ENCODE peak calls at places on chromosome 1, in four cellular contexts. One of them, this sample, is unnamed.

GRCh38 chr1:76240321-76240720 is 165.8 kb downstream of the ST6GALNAC3 start:
- DNase-seq in GM12891: no peak
- DNase-seq in K562: no peak
- DNase-seq in GM12878: no peak
- DNase-seq in this sample: no peak

GRCh38 chr1:59601032-59601431 is 213.7 kb upstream of the HOOK1 start:
- DNase-seq in GM12891: no peak
- DNase-seq in K562: no peak
- DNase-seq in GM12878: no peak
- DNase-seq in this sample: no peak

GRCh38 chr1:149936076-149936991 is at the start of gene MTMR11:
- DNase-seq in GM12891: no peak
- DNase-seq in K562: peak
- DNase-seq in GM12878: no peak
- DNase-seq in this sample: no peak

GRCh38 chr1:235022341-235023196 is 106.1 kb downstream of the TOMM20 start:
- DNase-seq in GM12891: no peak
- DNase-seq in K562: no peak
- DNase-seq in GM12878: no peak
- DNase-seq in this sample: no peak

GRCh38 chr1:167442142-167442848 is 76.0 kb downstream of the CD247 start:
- DNase-seq in GM12891: peak
- DNase-seq in K562: peak
- DNase-seq in GM12878: no peak
- DNase-seq in this sample: no peak

GRCh38 chr1:40770296-40771070 is 13.1 kb upstream of the KCNQ4 start:
- DNase-seq in GM12891: no peak
- DNase-seq in K562: no peak
- DNase-seq in GM12878: no peak
- DNase-seq in this sample: no peak

GRCh38 chr1:184879876-184880275 is 94.4 kb downstream of the NIBAN1 start:
- DNase-seq in GM12891: no peak
- DNase-seq in K562: no peak
- DNase-seq in GM12878: no peak
- DNase-seq in this sample: no peak

GRCh38 chr1:55310517-55310927 is 95.4 kb upstream of the USP24 start:
- DNase-seq in GM12891: no peak
- DNase-seq in K562: no peak
- DNase-seq in GM12878: no peak
- DNase-seq in this sample: no peak

GRCh38 chr1:85201340-85202091 is 700 bp upstream of the SYDE2 start:
- DNase-seq in GM12891: peak
- DNase-seq in K562: peak
- DNase-seq in GM12878: no peak
- DNase-seq in this sample: no peak

GRCh38 chr1:53548031-53548491 is 88.9 kb downstream of the DMRTB1 start:
- DNase-seq in GM12891: no peak
- DNase-seq in K562: no peak
- DNase-seq in GM12878: no peak
- DNase-seq in this sample: no peak

GRCh38 chr1:156226782-156227181 is 14.0 kb downstream of the PMF1 start:
- DNase-seq in GM12891: no peak
- DNase-seq in K562: no peak
- DNase-seq in GM12878: no peak
- DNase-seq in this sample: no peak

GRCh38 chr1:172118618-172119017 is 277.3 kb downstream of the DNM3 start:
- DNase-seq in GM12891: no peak
- DNase-seq in K562: no peak
- DNase-seq in GM12878: peak
- DNase-seq in this sample: no peak

GRCh38 chr1:77516106-77516505 is 166.4 kb downstream of the ZZZ3 start:
- DNase-seq in GM12891: no peak
- DNase-seq in K562: no peak
- DNase-seq in GM12878: no peak
- DNase-seq in this sample: no peak

GRCh38 chr1:165629848-165630628 is 996 bp upstream of the MGST3 start:
- DNase-seq in GM12891: no peak
- DNase-seq in K562: no peak
- DNase-seq in GM12878: no peak
- DNase-seq in this sample: no peak

GRCh38 chr1:178385662-178386061 is 111.1 kb downstream of the CLEC20A start:
- DNase-seq in GM12891: no peak
- DNase-seq in K562: no peak
- DNase-seq in GM12878: no peak
- DNase-seq in this sample: no peak

GRCh38 chr1:71307451-71307850 is 226.6 kb upstream of the ZRANB2 start:
- DNase-seq in GM12891: no peak
- DNase-seq in K562: no peak
- DNase-seq in GM12878: no peak
- DNase-seq in this sample: peak

GRCh38 chr1:227926896-227927885 is 20.5 kb downstream of the WNT9A start:
- DNase-seq in GM12891: no peak
- DNase-seq in K562: no peak
- DNase-seq in GM12878: no peak
- DNase-seq in this sample: no peak

GRCh38 chr1:152013664-152014237 is 20.1 kb upstream of the S100A10 start:
- DNase-seq in GM12891: no peak
- DNase-seq in K562: peak
- DNase-seq in GM12878: no peak
- DNase-seq in this sample: peak

GRCh38 chr1:6128276-6129081 is 51.6 kb downstream of the CHD5 start:
- DNase-seq in GM12891: no peak
- DNase-seq in K562: no peak
- DNase-seq in GM12878: no peak
- DNase-seq in this sample: no peak

GRCh38 chr1:32335951-32336867 is at the start of gene MARCKSL1:
- DNase-seq in GM12891: peak
- DNase-seq in K562: peak
- DNase-seq in GM12878: no peak
- DNase-seq in this sample: peak

GRCh38 chr1:34984435-34985062 is 598 bp downstream of the TMEM35B start:
- DNase-seq in GM12891: no peak
- DNase-seq in K562: peak
- DNase-seq in GM12878: no peak
- DNase-seq in this sample: peak

GRCh38 chr1:176195547-176195946 is 11.5 kb downstream of the COP1 start:
- DNase-seq in GM12891: no peak
- DNase-seq in K562: no peak
- DNase-seq in GM12878: no peak
- DNase-seq in this sample: no peak

GRCh38 chr1:16181887-16182719 is 26.2 kb upstream of the EPHA2 start:
- DNase-seq in GM12891: no peak
- DNase-seq in K562: no peak
- DNase-seq in GM12878: no peak
- DNase-seq in this sample: no peak

GRCh38 chr1:204711103-204711946 is 25.8 kb upstream of the LRRN2 start:
- DNase-seq in GM12891: no peak
- DNase-seq in K562: peak
- DNase-seq in GM12878: no peak
- DNase-seq in this sample: no peak

GRCh38 chr1:172642970-172643369 is 15.9 kb upstream of the FASLG start:
- DNase-seq in GM12891: no peak
- DNase-seq in K562: no peak
- DNase-seq in GM12878: no peak
- DNase-seq in this sample: no peak

GRCh38 chr1:225554216-225554812 is 98.6 kb downstream of the ENAH start:
- DNase-seq in GM12891: no peak
- DNase-seq in K562: peak
- DNase-seq in GM12878: no peak
- DNase-seq in this sample: no peak

GRCh38 chr1:150807257-150807637 is 813 bp downstream of the CTSK start:
- DNase-seq in GM12891: no peak
- DNase-seq in K562: no peak
- DNase-seq in GM12878: no peak
- DNase-seq in this sample: peak

GRCh38 chr1:201708085-201708512 is 120.9 kb upstream of the IPO9 start:
- DNase-seq in GM12891: no peak
- DNase-seq in K562: no peak
- DNase-seq in GM12878: no peak
- DNase-seq in this sample: no peak

GRCh38 chr1:201708691-201709090 is 120.3 kb upstream of the IPO9 start:
- DNase-seq in GM12891: no peak
- DNase-seq in K562: no peak
- DNase-seq in GM12878: no peak
- DNase-seq in this sample: no peak

GRCh38 chr1:201710632-201711031 is 118.3 kb upstream of the IPO9 start:
- DNase-seq in GM12891: no peak
- DNase-seq in K562: no peak
- DNase-seq in GM12878: no peak
- DNase-seq in this sample: no peak

GRCh38 chr1:201711101-201711597 is 117.8 kb upstream of the IPO9 start:
- DNase-seq in GM12891: no peak
- DNase-seq in K562: no peak
- DNase-seq in GM12878: no peak
- DNase-seq in this sample: no peak

DNA sequence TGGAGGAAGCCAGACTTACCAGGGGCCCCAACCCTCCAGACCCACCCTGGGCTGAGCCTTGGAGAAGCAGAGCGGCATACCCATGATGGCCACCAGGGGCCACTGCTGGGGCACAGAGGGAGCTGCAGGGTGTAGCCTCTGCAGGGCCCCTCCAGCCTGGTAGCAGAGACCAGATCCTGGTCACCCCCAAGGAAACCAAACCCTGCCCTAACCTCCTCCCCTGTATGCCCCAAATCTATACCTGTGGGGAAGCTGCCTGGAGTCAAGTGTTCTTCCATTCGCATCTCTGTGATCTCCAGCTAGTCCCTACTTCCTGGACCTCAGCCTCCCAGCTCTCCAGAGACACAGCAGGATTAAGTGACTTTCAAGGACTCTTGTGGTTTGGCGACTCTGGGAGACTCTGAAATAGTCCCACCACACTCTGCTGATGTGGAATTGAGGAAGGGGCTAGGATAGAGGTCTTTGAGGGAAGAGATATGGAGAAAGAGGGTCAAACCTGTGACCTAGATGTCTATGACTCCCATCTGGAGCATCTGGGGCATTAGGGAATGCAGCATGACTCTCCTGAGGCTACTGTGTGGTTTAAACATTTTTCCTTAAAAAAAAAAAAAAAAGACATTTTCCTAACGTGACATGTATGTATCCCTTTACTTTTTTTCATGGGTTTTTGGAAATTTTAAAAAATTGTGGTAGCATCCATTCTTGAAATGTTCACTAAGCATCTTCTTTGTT is 119.2 kb upstream of the IPO9 start:
- DNase-seq in GM12891: peak
- DNase-seq in K562: peak
- DNase-seq in GM12878: no peak
- DNase-seq in this sample: no peak
- TF ChIP-seq SPI1 in GM12891: no peak
- TF ChIP-seq SPI1 in K562: no peak
- TF ChIP-seq SPI1 in GM12878: no peak
- TF ChIP-seq SPI1 in this sample: no peak

GRCh38 chr1:115184951-115185331 is 95.6 kb upstream of the TSPAN2 start:
- DNase-seq in GM12891: no peak
- DNase-seq in K562: no peak
- DNase-seq in GM12878: no peak
- DNase-seq in this sample: no peak
- TF ChIP-seq SPI1 in GM12891: no peak
- TF ChIP-seq SPI1 in K562: no peak
- TF ChIP-seq SPI1 in GM12878: no peak
- TF ChIP-seq SPI1 in this sample: no peak

GRCh38 chr1:229086091-229086490 is 184.8 kb upstream of the RAB4A start:
- DNase-seq in GM12891: no peak
- DNase-seq in K562: no peak
- DNase-seq in GM12878: no peak
- DNase-seq in this sample: no peak
- TF ChIP-seq SPI1 in GM12891: no peak
- TF ChIP-seq SPI1 in K562: no peak
- TF ChIP-seq SPI1 in GM12878: no peak
- TF ChIP-seq SPI1 in this sample: no peak

GRCh38 chr1:23594927-23595353 is 35.6 kb upstream of the ID3 start:
- DNase-seq in GM12891: no peak
- DNase-seq in K562: no peak
- DNase-seq in GM12878: peak
- DNase-seq in this sample: peak
- TF ChIP-seq SPI1 in GM12891: peak
- TF ChIP-seq SPI1 in K562: no peak
- TF ChIP-seq SPI1 in GM12878: peak
- TF ChIP-seq SPI1 in this sample: peak

GRCh38 chr1:179781962-179782361 is 38.9 kb downstream of the FAM163A start:
- DNase-seq in GM12891: no peak
- DNase-seq in K562: no peak
- DNase-seq in GM12878: no peak
- DNase-seq in this sample: no peak
- TF ChIP-seq SPI1 in GM12891: no peak
- TF ChIP-seq SPI1 in K562: no peak
- TF ChIP-seq SPI1 in GM12878: no peak
- TF ChIP-seq SPI1 in this sample: no peak

DNA sequence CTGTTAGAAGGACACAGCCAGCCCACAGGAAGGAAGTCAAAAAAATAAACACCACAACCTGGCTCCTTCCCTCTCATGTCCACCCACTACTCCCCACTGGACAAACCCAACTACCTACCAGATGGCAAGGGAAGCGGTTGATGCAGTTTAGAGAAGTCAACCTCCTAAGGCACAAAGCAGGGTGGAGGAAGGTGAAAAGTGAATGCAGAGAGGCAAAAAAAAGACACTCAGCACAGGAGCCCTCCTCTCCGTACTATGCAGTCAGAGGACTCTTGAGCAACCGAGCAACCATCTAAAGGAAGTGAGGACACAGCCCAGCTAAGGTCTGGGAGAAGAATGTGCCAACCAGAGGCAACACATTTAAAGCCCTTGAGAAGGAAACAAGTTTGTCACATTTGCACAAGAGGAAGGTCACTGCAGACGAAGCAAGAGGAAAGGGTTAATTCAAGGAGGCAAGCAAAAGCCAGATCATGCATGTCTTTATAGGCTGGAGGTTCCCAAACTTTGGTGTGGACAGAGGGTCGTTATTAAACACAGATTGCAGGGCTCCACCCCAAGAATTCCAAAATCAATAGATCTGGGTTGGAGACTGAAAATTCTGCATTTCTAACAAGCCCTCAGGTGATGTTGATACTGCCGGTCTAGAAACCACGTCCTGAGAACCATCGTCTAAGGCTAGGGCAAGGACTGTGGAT is 19.8 kb downstream of the TP53BP2 start:
- DNase-seq in GM12891: no peak
- DNase-seq in K562: no peak
- DNase-seq in GM12878: no peak
- DNase-seq in this sample: peak
- TF ChIP-seq SPI1 in GM12891: no peak
- TF ChIP-seq SPI1 in K562: no peak
- TF ChIP-seq SPI1 in GM12878: no peak
- TF ChIP-seq SPI1 in this sample: peak